ENCODE peak calls at places on chromosomes 2 and 18, in four cellular contexts. B is K562, K is SK-N-SH, P is GM12878. O is an unnamed sample.

GRCh38 chr2:231925303-231926179 is 655 bp downstream of the NPPC start:
- DNase-seq in K (peak; percentile 96), B (peak; percentile 84), P (no peak), O (peak; percentile 59)

GRCh38 chr18:9561774-9562173 is 52.6 kb downstream of the PPP4R1 start:
- DNase-seq in B (no peak), K (no peak), P (no peak), O (no peak)

GRCh38 chr2:63189026-63189425 is 138.4 kb downstream of the OTX1 start:
- DNase-seq in B (peak; percentile 65), P (peak; percentile 12), K (peak; percentile 26), O (peak; percentile 73)

GRCh38 chr2:220499281-220499680 is 871.9 kb downstream of the SLC4A3 start:
- DNase-seq in B (no peak), P (no peak), K (no peak), O (no peak)

GRCh38 chr2:28286678-28287077 is 106.0 kb upstream of the FOSL2 start:
- DNase-seq in P (no peak), B (no peak), K (no peak), O (no peak)

GRCh38 chr2:134244091-134244490 is 9.8 kb upstream of the MGAT5 start:
- DNase-seq in B (no peak), P (no peak), K (no peak), O (no peak)

GRCh38 chr2:179021258-179021657 is 28.7 kb downstream of the CCDC141 start:
- DNase-seq in P (peak; percentile 84), K (no peak), B (no peak), O (no peak)

GRCh38 chr2:195316485-195316884 is 340.5 kb upstream of the SLC39A10 start:
- DNase-seq in P (no peak), B (no peak), K (no peak), O (no peak)

GRCh38 chr2:172215936-172216335 is 113.2 kb upstream of the DLX2 start:
- DNase-seq in B (no peak), K (no peak), P (no peak), O (no peak)

GRCh38 chr18:25284861-25285574 is 66.9 kb downstream of the ZNF521 start:
- DNase-seq in K (no peak), P (no peak), B (no peak), O (no peak)

GRCh38 chr2:201149064-201149820 is 33.3 kb downstream of the CFLAR start:
- DNase-seq in P (no peak), B (no peak), K (no peak), O (no peak)

GRCh38 chr2:171297951-171298350 is 135.8 kb downstream of the METTL8 start:
- DNase-seq in B (no peak), P (no peak), K (no peak), O (no peak)

GRCh38 chr18:58991127-58991798 is 126.6 kb downstream of the ZNF532 start:
- DNase-seq in P (peak; percentile 76), K (no peak), B (no peak), O (no peak)

GRCh38 chr18:62979172-62979571 is 263.8 kb downstream of the PHLPP1 start:
- DNase-seq in B (no peak), P (no peak), K (no peak), O (no peak)

GRCh38 chr2:134774786-134775641 is 56.2 kb upstream of the TMEM163 start:
- DNase-seq in K (peak; percentile 3), B (peak; percentile 9), P (no peak), O (no peak)

GRCh38 chr18:26862084-26862483 is 3.4 kb downstream of the AQP4 start:
- DNase-seq in K (no peak), B (no peak), P (no peak), O (no peak)

GRCh38 chr18:79309572-79310278 is 86.0 kb upstream of the NFATC1 start:
- DNase-seq in K (no peak), B (no peak), P (no peak), O (no peak)

GRCh38 chr2:84481702-84482101 is 22.6 kb upstream of the SUCLG1 start:
- DNase-seq in B (no peak), P (no peak), K (no peak), O (no peak)

GRCh38 chr2:142873850-142874287 is 3.6 kb upstream of the KYNU start:
- DNase-seq in K (no peak), P (no peak), B (no peak), O (no peak)

GRCh38 chr2:192267484-192267883 is 72.8 kb upstream of the TMEFF2 start:
- DNase-seq in B (no peak), P (no peak), K (no peak), O (no peak)

GRCh38 chr18:69777248-69777647 is 170.4 kb downstream of the CD226 start:
- DNase-seq in P (no peak), B (no peak), K (no peak), O (no peak)

GRCh38 chr2:145108385-145108784 is 588.5 kb upstream of the ZEB2 start:
- DNase-seq in P (no peak), B (no peak), K (no peak), O (no peak)

GRCh38 chr18:24118750-24119577 is 19.9 kb upstream of the CABYR start:
- DNase-seq in K (peak; percentile 49), P (peak; percentile 56), B (peak; percentile 81), O (peak; percentile 76)

GRCh38 chr2:120552800-120553471 is 182.7 kb upstream of the GLI2 start:
- DNase-seq in P (no peak), K (no peak), B (peak; percentile 75), O (peak; percentile 41)

GRCh38 chr18:8601277-8602032 is 7.8 kb upstream of the RAB12 start:
- DNase-seq in K (no peak), B (no peak), P (peak; percentile 87), O (no peak)

GRCh38 chr2:131156452-131157149 is 51.5 kb downstream of the PLEKHB2 start:
- DNase-seq in P (no peak), B (no peak), K (peak; percentile 39), O (no peak)

GRCh38 chr2:221810216-221810615 is 238.1 kb upstream of the EPHA4 start:
- DNase-seq in P (no peak), B (no peak), K (no peak), O (no peak)

GRCh38 chr2:43233218-43234212 is 7.1 kb upstream of the ZFP36L2 start:
- DNase-seq in B (no peak), K (no peak), P (no peak), O (no peak)

GRCh38 chr2:102575888-102576287 is 43.5 kb upstream of the SLC9A2 start:
- DNase-seq in K (no peak), P (no peak), B (no peak), O (no peak)

GRCh38 chr2:74328573-74328972 is 14.6 kb downstream of the SLC4A5 start:
- DNase-seq in B (no peak), P (no peak), K (no peak), O (no peak)

GRCh38 chr2:8653485-8653884 is 28.4 kb upstream of the ID2 start:
- DNase-seq in B (no peak), K (no peak), P (no peak), O (no peak)
- TF ChIP-seq NRF1 in B (no peak), K (no peak), P (no peak), O (no peak)

GRCh38 chr2:55168221-55169154 is 63.6 kb downstream of the CLHC1 start:
- DNase-seq in B (peak; percentile 67), K (peak; percentile 52), P (no peak), O (no peak)
- TF ChIP-seq NRF1 in B (no peak), K (no peak), P (no peak), O (no peak)

GRCh38 chr18:46434629-46435028 is 222.4 kb downstream of the LOXHD1 start:
- DNase-seq in K (no peak), B (no peak), P (no peak), O (no peak)

GRCh38 chr18:46433121-46433826 is 223.7 kb downstream of the LOXHD1 start:
- DNase-seq in B (no peak), K (no peak), P (no peak), O (peak; percentile 94)

GRCh38 chr18:46429649-46430224 is 227.3 kb downstream of the LOXHD1 start:
- DNase-seq in B (no peak), P (no peak), K (no peak), O (no peak)

GRCh38 chr18:46429130-46429529 is 227.9 kb downstream of the LOXHD1 start:
- DNase-seq in P (no peak), K (no peak), B (no peak), O (no peak)

DNA sequence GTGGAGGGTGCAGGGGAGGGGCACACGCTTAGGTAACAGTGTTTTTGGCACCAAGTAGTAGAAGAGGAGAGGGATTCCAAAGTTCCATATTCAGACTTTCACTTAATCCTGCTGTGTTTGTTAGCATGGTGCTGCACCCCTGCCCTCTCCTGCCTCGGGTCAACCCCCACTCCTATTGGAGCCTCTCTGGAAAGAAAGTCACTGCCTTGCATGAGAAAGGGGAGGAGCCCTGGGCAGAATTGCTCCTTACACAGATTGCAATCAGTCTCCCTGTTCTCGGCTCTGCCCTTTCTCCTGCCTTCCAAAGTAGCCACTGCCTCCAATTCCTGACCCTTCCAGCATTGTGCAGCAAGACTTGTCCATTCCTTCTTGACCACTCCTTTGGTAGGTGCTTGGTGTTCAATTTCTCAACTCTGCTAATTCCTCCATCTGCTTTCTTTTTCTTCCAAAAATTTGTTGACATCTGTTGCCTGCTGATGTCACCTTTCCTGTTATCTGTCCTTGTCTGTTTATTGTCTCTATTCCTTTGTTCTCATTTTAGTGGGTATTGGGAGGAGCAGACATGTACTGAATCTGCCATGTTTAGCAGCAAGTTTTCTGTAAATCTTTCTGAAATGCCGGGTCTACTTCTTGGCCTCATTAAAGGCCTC is 225.4 kb downstream of the LOXHD1 start:
- DNase-seq in B (no peak), P (no peak), K (peak; percentile 60), O (no peak)
- TF ChIP-seq NRF1 in B (no peak), P (no peak), K (no peak), O (no peak)

DNA sequence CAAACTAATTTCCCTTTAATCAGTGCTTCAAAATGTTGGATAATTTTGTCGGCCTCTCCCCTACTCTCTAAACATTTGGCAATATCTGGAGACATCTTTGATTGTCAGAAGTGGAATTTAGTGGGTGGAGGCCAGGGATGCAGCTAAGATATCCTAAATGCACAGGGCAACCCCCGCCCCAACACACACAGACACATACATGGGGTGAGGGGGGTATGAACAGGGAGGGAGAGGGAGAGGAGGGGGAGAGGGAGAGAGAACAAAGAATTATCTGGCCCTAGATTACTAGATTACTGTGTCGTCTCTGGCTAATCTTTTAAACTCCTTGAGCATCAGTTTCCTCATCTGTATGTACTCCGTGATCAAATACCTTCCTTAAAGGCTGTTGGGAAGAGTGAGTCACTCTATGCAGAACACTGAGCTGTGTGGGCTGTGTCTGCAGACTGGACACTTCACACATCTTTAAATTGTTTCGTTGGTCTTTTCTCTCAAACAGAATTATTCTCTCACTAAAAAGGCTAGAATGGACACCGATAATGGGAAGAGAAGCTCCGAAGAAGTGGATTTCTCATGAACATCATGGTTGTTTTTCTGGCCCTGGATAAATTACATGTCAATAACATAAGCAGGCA is 2.9 kb downstream of the RNF149 start:
- DNase-seq in B (peak; percentile 53), P (no peak), K (no peak), O (no peak)
- TF ChIP-seq NRF1 in B (no peak), P (no peak), K (no peak), O (no peak)

DNA sequence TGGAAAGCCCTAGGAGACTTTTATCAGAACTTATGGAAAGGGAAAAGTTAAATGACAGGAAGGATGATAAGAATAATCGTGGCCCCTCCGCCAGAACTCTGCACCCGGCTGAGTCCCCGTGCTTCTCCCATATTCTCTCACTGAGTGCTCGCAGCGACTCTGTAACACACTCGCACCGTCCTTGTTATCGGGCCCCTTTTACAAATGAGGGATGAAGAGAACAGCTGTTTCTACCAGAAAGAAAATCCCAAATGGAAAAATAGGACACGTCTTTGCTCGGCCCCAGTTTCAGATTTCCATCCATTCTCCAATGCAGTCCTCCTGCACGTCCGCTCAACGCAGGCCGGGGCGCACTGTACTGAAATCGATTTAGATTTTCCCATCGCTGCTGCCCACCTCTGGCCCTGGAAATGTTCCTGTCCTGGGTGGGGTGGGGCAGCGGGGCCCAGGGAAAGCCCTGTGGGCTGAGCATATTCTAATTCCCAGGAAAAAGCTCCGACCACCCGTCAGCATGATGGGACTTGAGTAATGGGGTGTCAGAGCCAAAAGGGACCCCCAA is 66.5 kb downstream of the KCNF1 start:
- DNase-seq in B (no peak), P (no peak), K (no peak), O (no peak)
- TF ChIP-seq NRF1 in B (no peak), P (no peak), K (no peak), O (no peak)